ENCODE peak calls at places on chromosomes 13 and 19, in nine cellular contexts. B is cardiac fibroblast, V is NB4, Q is lung, W is tibial artery, G is left lung, X is transverse colon, S is AG10803, L is stomach. Z is an unnamed sample.

GRCh38 chr13:27194895-27195764 is 23.5 kb upstream of the USP12 start:
- DNase-seq in L (no peak), X (no peak), G (no peak), Q (no peak), B (peak), V (peak), W (no peak), S (peak), Z (peak)

GRCh38 chr13:74633734-74634133 is 499.5 kb upstream of the KLF12 start:
- DNase-seq in G (no peak), X (no peak), V (no peak), Q (no peak), B (no peak), L (no peak), S (no peak), W (no peak), Z (no peak)

GRCh38 chr19:32717496-32717895 is 2.1 kb upstream of the TDRD12 start:
- DNase-seq in L (no peak), S (no peak), V (no peak), X (no peak), W (no peak), Q (no peak), B (no peak), G (no peak), Z (no peak)

GRCh38 chr19:19538077-19538764 is at the start of gene CILP2:
- DNase-seq in S (no peak), Q (no peak), V (no peak), G (no peak), X (peak), W (no peak), L (peak), B (no peak), Z (no peak)

GRCh38 chr19:33928458-33928950 is 131.8 kb downstream of the KCTD15 start:
- DNase-seq in S (no peak), X (no peak), G (no peak), Q (no peak), L (no peak), W (no peak), B (no peak), V (no peak), Z (no peak)

GRCh38 chr19:2123682-2124387 is 27.1 kb downstream of the IZUMO4 start:
- DNase-seq in L (no peak), W (no peak), B (no peak), X (no peak), V (peak), Q (no peak), S (no peak), G (no peak), Z (peak)

GRCh38 chr19:42345191-42345812 is 19.9 kb downstream of the MEGF8 start:
- DNase-seq in Q (no peak), G (no peak), X (no peak), L (no peak), V (no peak), B (peak), W (no peak), S (peak), Z (peak)

GRCh38 chr19:23855676-23856075 is 59.0 kb upstream of the ZNF726 start:
- DNase-seq in B (no peak), L (no peak), V (peak), W (no peak), G (no peak), S (no peak), Q (no peak), X (no peak), Z (no peak)

GRCh38 chr19:51783373-51783772 is 11.6 kb upstream of the FPR3 start:
- DNase-seq in X (no peak), Q (no peak), B (peak), W (no peak), G (no peak), V (peak), S (peak), L (no peak), Z (peak)
- TF ChIP-seq CTCF in X (no peak), Q (no peak), B (peak), W (no peak), G (no peak), V (peak), S (peak), L (no peak), Z (peak)

DNA sequence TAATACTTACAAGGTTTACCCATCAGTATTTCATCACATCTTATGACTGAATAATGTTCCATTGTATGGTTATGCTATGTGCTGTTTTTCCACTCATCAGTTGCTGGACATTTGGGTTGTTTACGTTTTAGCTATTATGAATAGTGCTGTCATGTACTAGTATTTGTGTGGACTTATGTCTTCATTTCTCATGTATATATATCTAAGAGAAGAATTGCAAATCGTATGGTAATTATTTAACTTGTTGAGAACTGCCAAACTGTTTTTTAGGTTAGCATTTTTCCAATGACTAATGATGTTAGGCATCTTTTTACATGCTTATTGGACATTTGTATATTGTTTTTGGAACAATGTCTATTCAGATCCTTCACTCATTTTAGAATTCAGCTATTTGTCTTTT is 368.3 kb downstream of the LMO7 start:
- DNase-seq in X (no peak), S (no peak), B (peak), V (no peak), G (no peak), Q (no peak), L (no peak), W (no peak), Z (peak)
- H3K4me3 ChIP-seq in X (no peak), S (no peak), B (no peak), V (no peak), G (no peak), Q (no peak), L (no peak), W (no peak), Z (no peak)

GRCh38 chr19:18339703-18340102 is 695 bp upstream of the PGPEP1 start:
- DNase-seq in W (no peak), Q (no peak), X (no peak), S (no peak), L (no peak), V (peak), G (no peak), B (peak), Z (peak)
- TF ChIP-seq CTCF in W (no peak), Q (no peak), X (peak), S (peak), L (no peak), V (peak), G (no peak), B (no peak), Z (peak)

GRCh38 chr19:13732337-13732736 is 32.0 kb upstream of the MRI1 start:
- DNase-seq in B (no peak), L (no peak), W (no peak), V (no peak), G (no peak), S (no peak), X (no peak), Q (no peak), Z (no peak)
- H3K4me3 ChIP-seq in B (peak), L (peak), W (peak), V (peak), G (peak), S (peak), X (no peak), Q (no peak), Z (peak)

GRCh38 chr19:17074628-17075034 is 621 bp downstream of the HAUS8 start:
- DNase-seq in G (peak), W (no peak), V (no peak), L (no peak), X (no peak), B (no peak), Q (no peak), S (no peak), Z (no peak)

GRCh38 chr19:17075860-17076538 is 422 bp downstream of the MYO9B start:
- DNase-seq in S (no peak), L (peak), X (peak), V (peak), Q (peak), B (no peak), W (no peak), G (peak), Z (no peak)

GRCh38 chr19:17075035-17075859 is at the start of the genes HAUS8 and MYO9B:
- DNase-seq in L (peak), W (peak), V (peak), B (peak), G (peak), X (peak), S (peak), Q (peak), Z (peak)

GRCh38 chr19:17076539-17076919 is 952 bp downstream of the MYO9B start:
- DNase-seq in G (peak), X (peak), Q (no peak), L (no peak), V (peak), B (no peak), W (no peak), S (peak), Z (no peak)

GRCh38 chr19:17073869-17074627 is 1.2 kb downstream of the HAUS8 start:
- DNase-seq in L (no peak), V (no peak), S (no peak), X (peak), B (no peak), W (no peak), G (peak), Q (no peak), Z (no peak)
- TF ChIP-seq CTCF in L (no peak), V (no peak), S (no peak), X (no peak), B (no peak), W (no peak), G (no peak), Q (no peak), Z (no peak)

GRCh38 chr13:45310341-45311138 is 30.4 kb downstream of the TPT1 start:
- DNase-seq in V (no peak), W (no peak), Q (no peak), S (no peak), G (no peak), X (no peak), L (no peak), B (no peak), Z (no peak)
- H3K4me3 ChIP-seq in V (no peak), W (peak), Q (no peak), S (peak), G (peak), X (no peak), L (peak), B (no peak), Z (no peak)

GRCh38 chr13:31234729-31235128 is 35.0 kb downstream of the B3GLCT start:
- DNase-seq in X (no peak), V (peak), B (peak), W (no peak), L (no peak), S (no peak), G (no peak), Q (no peak), Z (peak)
- TF ChIP-seq CTCF in X (peak), V (no peak), B (peak), W (no peak), L (no peak), S (peak), G (no peak), Q (no peak), Z (peak)

GRCh38 chr19:4009990-4010807 is 2.7 kb downstream of the PIAS4 start:
- DNase-seq in B (no peak), W (no peak), X (no peak), V (no peak), Q (no peak), L (no peak), S (peak), G (no peak), Z (no peak)

GRCh38 chr19:4010808-4011110 is 3.2 kb downstream of the PIAS4 start:
- DNase-seq in W (no peak), B (no peak), L (no peak), G (no peak), S (no peak), V (no peak), X (no peak), Q (no peak), Z (no peak)

GRCh38 chr19:4012092-4012974 is 4.8 kb downstream of the PIAS4 start:
- DNase-seq in X (peak), S (no peak), W (no peak), B (no peak), G (no peak), Q (no peak), V (no peak), L (peak), Z (no peak)

GRCh38 chr19:4007836-4008539 is 452 bp downstream of the PIAS4 start:
- DNase-seq in V (no peak), Q (no peak), X (peak), W (no peak), B (no peak), G (no peak), L (no peak), S (no peak), Z (no peak)

GRCh38 chr19:4007021-4007835 is at the start of gene PIAS4:
- DNase-seq in Q (peak), S (peak), B (peak), V (peak), G (peak), L (peak), X (peak), W (peak), Z (peak)
- H3K4me3 ChIP-seq in Q (peak), S (peak), B (peak), V (peak), G (peak), L (peak), X (peak), W (peak), Z (peak)

DNA sequence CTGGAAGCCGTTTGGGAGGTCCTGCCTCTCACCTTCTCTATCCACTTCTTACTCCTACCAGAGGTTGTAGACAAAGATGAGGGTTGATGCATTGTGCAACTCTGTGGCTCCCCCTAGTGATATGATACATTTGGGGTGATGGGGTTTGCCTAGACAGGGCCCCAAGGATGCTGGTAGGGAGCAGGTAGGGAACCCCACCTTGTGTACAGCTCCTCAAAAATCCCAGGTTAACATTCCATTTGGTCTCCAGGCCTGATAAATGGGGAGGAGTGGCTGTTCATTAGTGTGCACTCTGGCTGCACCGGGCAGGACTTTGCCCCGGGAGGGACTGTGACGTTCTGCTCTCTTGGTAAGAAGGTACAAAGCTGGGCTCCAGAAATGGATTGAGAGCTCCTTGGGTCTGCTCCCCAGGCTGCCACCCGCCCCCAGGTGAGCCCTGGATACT is 19.2 kb downstream of the SIGLEC8 start:
- DNase-seq in B (peak), Q (no peak), W (no peak), G (no peak), L (no peak), V (peak), X (no peak), S (peak), Z (peak)
- TF ChIP-seq CTCF in B (peak), Q (peak), W (peak), G (peak), L (no peak), V (peak), X (peak), S (peak), Z (peak)